ENCODE peak calls at places on chromosomes 16 and 17, in seven cellular contexts. One of them, this sample, is unnamed.

GRCh38 chr16:2025878-2026460 is 733 bp upstream of the NHERF2 start:
- DNase-seq in cerebellum: no peak
- DNase-seq in NCI-H2029: no peak
- DNase-seq in neural crest cell: no peak
- DNase-seq in retina: no peak
- DNase-seq in pancreas: no peak
- DNase-seq in erythroblast: no peak
- DNase-seq in this sample: no peak

GRCh38 chr17:44005865-44006580 is 1.6 kb downstream of the NAGS start:
- DNase-seq in cerebellum: no peak
- DNase-seq in NCI-H2029: no peak
- DNase-seq in neural crest cell: peak; percentile 33
- DNase-seq in retina: peak; percentile 75
- DNase-seq in pancreas: peak; percentile 43
- DNase-seq in erythroblast: peak; percentile 51
- DNase-seq in this sample: no peak

GRCh38 chr17:72390675-72391501 is 270.1 kb downstream of the SOX9 start:
- DNase-seq in cerebellum: no peak
- DNase-seq in NCI-H2029: no peak
- DNase-seq in neural crest cell: no peak
- DNase-seq in retina: no peak
- DNase-seq in pancreas: no peak
- DNase-seq in erythroblast: no peak
- DNase-seq in this sample: no peak

GRCh38 chr17:16428098-16428882 is 12.9 kb downstream of the TRPV2 start:
- DNase-seq in cerebellum: no peak
- DNase-seq in NCI-H2029: no peak
- DNase-seq in neural crest cell: peak; percentile 62
- DNase-seq in retina: no peak
- DNase-seq in pancreas: peak; percentile 63
- DNase-seq in erythroblast: peak; percentile 78
- DNase-seq in this sample: no peak

GRCh38 chr17:73429440-73430164 is 117.8 kb upstream of the CDC42EP4 start:
- DNase-seq in cerebellum: peak; percentile 85
- DNase-seq in NCI-H2029: peak; percentile 63
- DNase-seq in neural crest cell: peak; percentile 95
- DNase-seq in retina: peak; percentile 91
- DNase-seq in pancreas: peak; percentile 77
- DNase-seq in erythroblast: peak; percentile 90
- DNase-seq in this sample: peak; percentile 80

GRCh38 chr16:71675380-71675779 is 49.1 kb downstream of the PHLPP2 start:
- DNase-seq in cerebellum: no peak
- DNase-seq in NCI-H2029: no peak
- DNase-seq in neural crest cell: no peak
- DNase-seq in retina: no peak
- DNase-seq in pancreas: no peak
- DNase-seq in erythroblast: no peak
- DNase-seq in this sample: no peak

GRCh38 chr16:1444730-1445517 is 568 bp upstream of the CCDC154 start:
- DNase-seq in cerebellum: no peak
- DNase-seq in NCI-H2029: no peak
- DNase-seq in neural crest cell: no peak
- DNase-seq in retina: no peak
- DNase-seq in pancreas: no peak
- DNase-seq in erythroblast: no peak
- DNase-seq in this sample: no peak

GRCh38 chr17:43126911-43127290 is 1.7 kb upstream of the BRCA1 start:
- DNase-seq in cerebellum: no peak
- DNase-seq in NCI-H2029: no peak
- DNase-seq in neural crest cell: no peak
- DNase-seq in retina: no peak
- DNase-seq in pancreas: no peak
- DNase-seq in erythroblast: no peak
- DNase-seq in this sample: no peak

GRCh38 chr17:56831364-56832095 is 2.2 kb downstream of the C17orf67 start:
- DNase-seq in cerebellum: no peak
- DNase-seq in NCI-H2029: no peak
- DNase-seq in neural crest cell: no peak
- DNase-seq in retina: no peak
- DNase-seq in pancreas: no peak
- DNase-seq in erythroblast: no peak
- DNase-seq in this sample: no peak

GRCh38 chr16:10511829-10512228 is 68.6 kb downstream of the EMP2 start:
- DNase-seq in cerebellum: no peak
- DNase-seq in NCI-H2029: no peak
- DNase-seq in neural crest cell: no peak
- DNase-seq in retina: no peak
- DNase-seq in pancreas: no peak
- DNase-seq in erythroblast: no peak
- DNase-seq in this sample: no peak

GRCh38 chr16:85401370-85401916 is 211.7 kb upstream of the GSE1 start:
- DNase-seq in cerebellum: no peak
- DNase-seq in NCI-H2029: no peak
- DNase-seq in neural crest cell: no peak
- DNase-seq in retina: peak; percentile 0
- DNase-seq in pancreas: peak; percentile 11
- DNase-seq in erythroblast: no peak
- DNase-seq in this sample: no peak

GRCh38 chr17:68103148-68103547 is 67.6 kb downstream of the KPNA2 start:
- DNase-seq in cerebellum: no peak
- DNase-seq in NCI-H2029: no peak
- DNase-seq in neural crest cell: no peak
- DNase-seq in retina: no peak
- DNase-seq in pancreas: no peak
- DNase-seq in erythroblast: no peak
- DNase-seq in this sample: peak; percentile 13

GRCh38 chr17:29778936-29779811 is 150.9 kb downstream of the SSH2 start:
- DNase-seq in cerebellum: peak; percentile 55
- DNase-seq in NCI-H2029: no peak
- DNase-seq in neural crest cell: peak; percentile 68
- DNase-seq in retina: peak; percentile 49
- DNase-seq in pancreas: peak; percentile 52
- DNase-seq in erythroblast: peak; percentile 75
- DNase-seq in this sample: peak; percentile 74

GRCh38 chr17:28133562-28133970 is 91.1 kb downstream of the NLK start:
- DNase-seq in cerebellum: no peak
- DNase-seq in NCI-H2029: no peak
- DNase-seq in neural crest cell: no peak
- DNase-seq in retina: no peak
- DNase-seq in pancreas: no peak
- DNase-seq in erythroblast: no peak
- DNase-seq in this sample: no peak

GRCh38 chr16:50279142-50279865 is 13.0 kb downstream of the ADCY7 start:
- DNase-seq in cerebellum: no peak
- DNase-seq in NCI-H2029: no peak
- DNase-seq in neural crest cell: no peak
- DNase-seq in retina: no peak
- DNase-seq in pancreas: peak; percentile 66
- DNase-seq in erythroblast: peak; percentile 69
- DNase-seq in this sample: no peak